ENCODE peak calls at places on chromosomes 11 and 22, in seven cellular contexts. N, L, A, H, G, R and M are unnamed samples.

GRCh38 chr11:99325807-99326206 is 305.1 kb downstream of the CNTN5 start:
- DNase-seq in N (no peak), L (no peak), A (no peak), H (no peak), G (peak; percentile 49), R (peak; percentile 90), M (no peak)

GRCh38 chr11:77203901-77204755 is 76.1 kb downstream of the MYO7A start:
- DNase-seq in N (peak; percentile 42), L (no peak), A (peak; percentile 42), H (no peak), G (no peak), R (no peak), M (peak; percentile 10)

GRCh38 chr11:74662487-74663103 is 68.6 kb downstream of the CHRDL2 start:
- DNase-seq in N (no peak), L (no peak), A (no peak), H (no peak), G (no peak), R (no peak), M (no peak)

GRCh38 chr11:121038642-121039409 is 14.9 kb downstream of the TBCEL start:
- DNase-seq in N (no peak), L (no peak), A (no peak), H (no peak), G (no peak), R (no peak), M (no peak)

GRCh38 chr11:94767292-94767690 is 865 bp upstream of the AMOTL1 start:
- DNase-seq in N (no peak), L (no peak), A (no peak), H (no peak), G (no peak), R (no peak), M (no peak)

GRCh38 chr11:121596195-121597145 is 143.7 kb upstream of the SORL1-AS1 start:
- DNase-seq in N (no peak), L (no peak), A (peak; percentile 45), H (no peak), G (no peak), R (peak; percentile 57), M (no peak)

GRCh38 chr11:45886816-45887520 is 1.5 kb downstream of the MAPK8IP1 start:
- DNase-seq in N (no peak), L (no peak), A (no peak), H (no peak), G (no peak), R (no peak), M (no peak)

GRCh38 chr11:117814766-117815261 is 9.7 kb downstream of the FXYD2 start:
- DNase-seq in N (peak; percentile 87), L (peak; percentile 96), A (peak; percentile 21), H (peak; percentile 97), G (peak; percentile 78), R (no peak), M (peak; percentile 86)

GRCh38 chr11:44760917-44761545 is 34.3 kb downstream of the TSPAN18 start:
- DNase-seq in N (no peak), L (no peak), A (no peak), H (no peak), G (no peak), R (peak; percentile 88), M (peak; percentile 7)

GRCh38 chr11:44759743-44760476 is 33.1 kb downstream of the TSPAN18 start:
- DNase-seq in N (no peak), L (no peak), A (no peak), H (no peak), G (no peak), R (no peak), M (no peak)

GRCh38 chr11:44758996-44759395 is 32.2 kb downstream of the TSPAN18 start:
- DNase-seq in N (no peak), L (no peak), A (no peak), H (no peak), G (no peak), R (no peak), M (no peak)

GRCh38 chr11:44761546-44761961 is 34.8 kb downstream of the TSPAN18 start:
- DNase-seq in N (no peak), L (no peak), A (no peak), H (no peak), G (no peak), R (no peak), M (peak; percentile 1)

DNA sequence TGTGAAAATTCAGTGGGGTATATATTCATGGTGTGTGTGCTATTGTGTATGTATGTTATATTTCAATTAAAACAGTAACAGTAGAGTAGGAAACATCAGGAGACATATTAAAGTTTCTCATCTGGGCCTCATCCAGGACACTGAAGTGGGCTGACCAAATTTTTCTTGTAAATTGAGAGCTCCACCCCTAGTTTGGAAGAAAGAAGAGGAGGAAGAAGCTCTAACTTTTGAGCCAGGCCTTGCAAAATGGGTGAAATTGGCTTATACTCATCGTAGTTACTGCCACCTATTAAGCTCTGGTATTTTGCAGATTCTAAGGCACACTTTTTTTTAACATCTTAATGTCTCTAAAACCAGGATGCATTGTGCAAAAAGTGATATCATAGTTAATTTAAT is 33.7 kb downstream of the TSPAN18 start:
- DNase-seq in N (no peak), L (no peak), A (no peak), H (no peak), G (no peak), R (no peak), M (no peak)
- TF ChIP-seq CTCF in N (no peak), L (no peak), A (no peak), H (no peak), G (no peak), R (no peak), M (no peak)

GRCh38 chr22:19890502-19891349 is 36.1 kb upstream of the GNB1L start:
- DNase-seq in N (peak; percentile 52), L (no peak), A (no peak), H (peak; percentile 35), G (no peak), R (no peak), M (no peak)

GRCh38 chr22:19889951-19890350 is 35.3 kb upstream of the GNB1L start:
- DNase-seq in N (peak; percentile 47), L (no peak), A (peak; percentile 68), H (peak; percentile 72), G (no peak), R (no peak), M (no peak)

GRCh38 chr22:19892249-19892879 is 37.7 kb upstream of the GNB1L start:
- DNase-seq in N (peak; percentile 43), L (no peak), A (peak; percentile 77), H (peak; percentile 80), G (peak; percentile 52), R (peak; percentile 48), M (no peak)

GRCh38 chr22:19892925-19893324 is 38.3 kb upstream of the GNB1L start:
- DNase-seq in N (peak; percentile 48), L (no peak), A (no peak), H (no peak), G (no peak), R (peak; percentile 14), M (no peak)

DNA sequence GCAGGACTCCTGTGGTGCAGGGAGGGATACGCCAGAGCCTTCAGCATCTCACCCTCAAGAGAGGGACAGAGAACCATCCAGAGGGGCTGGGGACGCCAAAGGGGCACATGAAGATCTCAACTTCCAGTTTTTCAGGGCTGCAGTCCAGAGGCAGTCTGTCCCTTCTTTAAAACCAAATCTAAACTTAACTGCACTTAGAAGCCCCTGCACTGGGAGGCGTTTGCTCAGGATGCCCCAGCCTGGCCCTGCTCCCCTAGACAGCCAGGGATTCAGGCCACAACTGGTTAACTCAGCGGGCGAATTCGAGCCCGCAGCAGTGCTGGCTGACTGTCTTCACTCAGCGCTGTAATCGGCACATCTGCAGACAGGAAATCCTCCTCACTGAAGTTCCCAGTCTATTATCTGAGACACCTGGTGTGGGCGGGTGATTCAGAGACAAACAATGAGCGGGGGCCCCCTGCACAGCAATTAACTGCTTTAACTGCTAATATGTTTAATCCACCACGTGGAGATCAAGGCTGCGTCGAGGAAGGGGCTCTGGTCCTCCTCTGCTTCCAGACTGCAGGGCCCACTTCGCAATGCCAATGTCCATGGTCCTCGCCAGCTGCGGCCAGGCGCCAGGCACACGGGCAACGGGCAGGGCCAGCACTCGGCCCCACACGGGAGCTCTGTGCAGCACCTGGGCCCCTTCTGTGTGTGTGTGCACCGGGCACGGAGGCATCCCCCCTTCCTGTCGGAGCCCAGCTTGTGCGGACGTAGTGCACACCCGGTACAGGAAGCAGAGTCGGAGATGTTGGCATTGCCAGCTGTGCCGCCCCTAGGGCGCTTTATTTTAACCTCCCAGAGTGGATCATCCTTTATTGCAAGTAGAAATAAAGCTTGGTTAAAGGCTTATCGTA is 36.9 kb upstream of the GNB1L start:
- DNase-seq in N (peak; percentile 48), L (no peak), A (peak; percentile 84), H (peak; percentile 96), G (peak; percentile 91), R (peak; percentile 84), M (no peak)
- TF ChIP-seq CTCF in N (no peak), L (no peak), A (no peak), H (no peak), G (no peak), R (no peak), M (no peak)

GRCh38 chr11:124946735-124947141 is 7.3 kb upstream of the CCDC15 start:
- DNase-seq in N (no peak), L (no peak), A (no peak), H (no peak), G (no peak), R (peak; percentile 64), M (no peak)

GRCh38 chr11:124950606-124951330 is 3.2 kb upstream of the CCDC15 start:
- DNase-seq in N (no peak), L (no peak), A (no peak), H (peak; percentile 38), G (no peak), R (no peak), M (no peak)

GRCh38 chr11:124945826-124946225 is 8.2 kb upstream of the CCDC15 start:
- DNase-seq in N (no peak), L (no peak), A (no peak), H (no peak), G (no peak), R (no peak), M (no peak)

GRCh38 chr11:124953753-124954624 is at the start of gene CCDC15:
- DNase-seq in N (peak; percentile 99), L (peak; percentile 99), A (peak; percentile 95), H (peak; percentile 98), G (peak; percentile 99), R (peak; percentile 98), M (peak; percentile 88)

DNA sequence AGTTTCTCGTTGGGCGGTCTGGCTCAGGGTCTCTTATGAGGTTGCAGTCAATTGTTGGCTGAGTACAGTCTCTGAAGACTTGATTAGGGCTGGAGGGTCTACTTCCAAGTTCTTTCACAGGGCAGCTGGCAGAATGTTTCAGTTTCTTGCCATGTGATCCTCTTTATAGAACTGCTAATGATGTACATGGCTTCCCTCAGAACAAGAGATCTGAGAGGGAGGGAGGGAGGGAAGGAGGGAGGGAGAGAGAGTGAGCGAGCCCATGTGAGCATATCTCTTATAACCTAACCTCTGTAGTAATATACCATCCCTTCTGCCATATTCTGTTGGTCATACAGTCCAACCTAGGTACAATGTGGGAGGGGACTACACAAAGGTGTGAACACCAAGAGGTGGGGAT is 2.7 kb upstream of the CCDC15 start:
- DNase-seq in N (no peak), L (no peak), A (no peak), H (no peak), G (no peak), R (no peak), M (no peak)
- TF ChIP-seq CTCF in N (no peak), L (no peak), A (no peak), H (no peak), G (no peak), R (no peak), M (no peak)

DNA sequence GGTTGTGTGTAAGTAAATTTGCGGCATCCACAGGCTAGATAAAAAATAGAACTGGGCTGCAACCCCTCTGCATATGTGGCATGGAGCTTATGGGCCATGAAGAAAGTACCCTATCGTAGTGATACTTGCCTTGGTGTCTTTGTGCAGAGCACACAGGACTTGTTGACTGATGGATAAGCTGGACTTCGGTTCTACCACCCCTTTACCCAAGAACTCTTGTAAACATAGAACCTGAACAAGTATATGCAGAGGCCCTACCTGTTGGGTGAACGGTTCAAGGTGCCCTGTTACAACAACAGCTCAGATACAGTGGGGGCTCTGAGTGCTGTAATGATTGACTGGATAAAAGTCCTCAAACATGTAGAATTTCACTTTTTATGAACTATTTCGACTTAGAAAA is 3.0 kb upstream of the LGR4 start:
- DNase-seq in N (no peak), L (no peak), A (no peak), H (no peak), G (no peak), R (no peak), M (no peak)
- TF ChIP-seq CTCF in N (no peak), L (no peak), A (no peak), H (no peak), G (no peak), R (no peak), M (no peak)